ENCODE peak calls at places on chromosomes 12 and 14, in nine cellular contexts. One of them, this sample, is unnamed. For H3K36me3, the result is how much of the 10 kb centered on the place peaks cover.

GRCh38 chr14:67359319-67359774 is 257 bp downstream of the ATP6V1D start:
- DNase-seq in psoas muscle: peak
- DNase-seq in mesenchymal stem cell: peak
- DNase-seq in HepG2: peak
- DNase-seq in uterus: no peak
- DNase-seq in lung: peak
- DNase-seq in tibial artery: no peak
- DNase-seq in neuronal stem cell: no peak
- DNase-seq in heart right ventricle: peak
- DNase-seq in this sample: no peak

GRCh38 chr12:1630827-1631591 is 2.0 kb downstream of the WNT5B start:
- DNase-seq in psoas muscle: peak
- DNase-seq in mesenchymal stem cell: peak
- DNase-seq in HepG2: peak
- DNase-seq in uterus: no peak
- DNase-seq in lung: no peak
- DNase-seq in tibial artery: no peak
- DNase-seq in neuronal stem cell: no peak
- DNase-seq in heart right ventricle: peak
- DNase-seq in this sample: no peak

GRCh38 chr12:18462437-18462836 is 201.1 kb downstream of the PIK3C2G start:
- DNase-seq in psoas muscle: no peak
- DNase-seq in mesenchymal stem cell: no peak
- DNase-seq in HepG2: no peak
- DNase-seq in uterus: no peak
- DNase-seq in lung: no peak
- DNase-seq in tibial artery: no peak
- DNase-seq in neuronal stem cell: no peak
- DNase-seq in heart right ventricle: no peak
- DNase-seq in this sample: no peak

GRCh38 chr12:116492703-116493324 is 66.4 kb upstream of the MAP1LC3B2 start:
- DNase-seq in psoas muscle: no peak
- DNase-seq in mesenchymal stem cell: peak
- DNase-seq in HepG2: no peak
- DNase-seq in uterus: no peak
- DNase-seq in lung: no peak
- DNase-seq in tibial artery: no peak
- DNase-seq in neuronal stem cell: no peak
- DNase-seq in heart right ventricle: no peak
- DNase-seq in this sample: no peak

GRCh38 chr12:103495158-103495782 is 498 bp downstream of the C12orf42 start:
- DNase-seq in psoas muscle: peak
- DNase-seq in mesenchymal stem cell: no peak
- DNase-seq in HepG2: no peak
- DNase-seq in uterus: no peak
- DNase-seq in lung: no peak
- DNase-seq in tibial artery: no peak
- DNase-seq in neuronal stem cell: peak
- DNase-seq in heart right ventricle: no peak
- DNase-seq in this sample: no peak

GRCh38 chr12:72057330-72057911 is 118.8 kb downstream of the TPH2 start:
- DNase-seq in psoas muscle: no peak
- DNase-seq in mesenchymal stem cell: no peak
- DNase-seq in HepG2: no peak
- DNase-seq in uterus: no peak
- DNase-seq in lung: no peak
- DNase-seq in tibial artery: no peak
- DNase-seq in neuronal stem cell: no peak
- DNase-seq in heart right ventricle: no peak
- DNase-seq in this sample: no peak

GRCh38 chr14:89640141-89640540 is 223.1 kb upstream of the FOXN3 start:
- DNase-seq in psoas muscle: no peak
- DNase-seq in mesenchymal stem cell: no peak
- DNase-seq in HepG2: no peak
- DNase-seq in uterus: no peak
- DNase-seq in lung: no peak
- DNase-seq in tibial artery: no peak
- DNase-seq in neuronal stem cell: no peak
- DNase-seq in heart right ventricle: no peak
- DNase-seq in this sample: no peak

GRCh38 chr12:45273717-45274271 is 57.9 kb downstream of the ANO6 start:
- DNase-seq in psoas muscle: no peak
- DNase-seq in mesenchymal stem cell: peak
- DNase-seq in HepG2: peak
- DNase-seq in uterus: no peak
- DNase-seq in lung: peak
- DNase-seq in tibial artery: peak
- DNase-seq in neuronal stem cell: no peak
- DNase-seq in heart right ventricle: no peak
- DNase-seq in this sample: peak

GRCh38 chr12:119705182-119705581 is 37.2 kb downstream of the PRKAB1 start:
- DNase-seq in psoas muscle: no peak
- DNase-seq in mesenchymal stem cell: no peak
- DNase-seq in HepG2: no peak
- DNase-seq in uterus: no peak
- DNase-seq in lung: no peak
- DNase-seq in tibial artery: no peak
- DNase-seq in neuronal stem cell: no peak
- DNase-seq in heart right ventricle: no peak
- DNase-seq in this sample: no peak

GRCh38 chr14:22781606-22782000 is 15.1 kb downstream of the OXA1L start:
- DNase-seq in psoas muscle: no peak
- DNase-seq in mesenchymal stem cell: peak
- DNase-seq in HepG2: no peak
- DNase-seq in uterus: no peak
- DNase-seq in lung: no peak
- DNase-seq in tibial artery: no peak
- DNase-seq in neuronal stem cell: no peak
- DNase-seq in heart right ventricle: no peak
- DNase-seq in this sample: no peak

GRCh38 chr14:76812093-76812421 is 625 bp downstream of the ANGEL1 start:
- DNase-seq in psoas muscle: no peak
- DNase-seq in mesenchymal stem cell: no peak
- DNase-seq in HepG2: no peak
- DNase-seq in uterus: no peak
- DNase-seq in lung: no peak
- DNase-seq in tibial artery: no peak
- DNase-seq in neuronal stem cell: no peak
- DNase-seq in heart right ventricle: no peak
- DNase-seq in this sample: peak

GRCh38 chr14:68393178-68393763 is 399.6 kb downstream of the ZFP36L1 start:
- DNase-seq in psoas muscle: no peak
- DNase-seq in mesenchymal stem cell: no peak
- DNase-seq in HepG2: no peak
- DNase-seq in uterus: no peak
- DNase-seq in lung: no peak
- DNase-seq in tibial artery: no peak
- DNase-seq in neuronal stem cell: peak
- DNase-seq in heart right ventricle: no peak
- DNase-seq in this sample: no peak
- H3K27ac ChIP-seq in psoas muscle: peak
- H3K27ac ChIP-seq in mesenchymal stem cell: no peak
- H3K27ac ChIP-seq in HepG2: no peak
- H3K27ac ChIP-seq in uterus: peak
- H3K27ac ChIP-seq in lung: no peak
- H3K27ac ChIP-seq in tibial artery: peak
- H3K27ac ChIP-seq in neuronal stem cell: peak
- H3K27ac ChIP-seq in heart right ventricle: peak
- H3K27ac ChIP-seq in this sample: no peak

GRCh38 chr12:65454115-65454823 is 175.8 kb downstream of the MSRB3 start:
- DNase-seq in psoas muscle: no peak
- DNase-seq in mesenchymal stem cell: no peak
- DNase-seq in HepG2: no peak
- DNase-seq in uterus: no peak
- DNase-seq in lung: no peak
- DNase-seq in tibial artery: no peak
- DNase-seq in neuronal stem cell: no peak
- DNase-seq in heart right ventricle: no peak
- DNase-seq in this sample: no peak
- H3K36me3 ChIP-seq in psoas muscle: half or more
- H3K36me3 ChIP-seq in mesenchymal stem cell: under half
- H3K36me3 ChIP-seq in HepG2: under half
- H3K36me3 ChIP-seq in uterus: under half
- H3K36me3 ChIP-seq in lung: under half
- H3K36me3 ChIP-seq in tibial artery: under half
- H3K36me3 ChIP-seq in neuronal stem cell: under half
- H3K36me3 ChIP-seq in heart right ventricle: half or more
- H3K36me3 ChIP-seq in this sample: under half

GRCh38 chr12:22276846-22277245 is 57.7 kb downstream of the ST8SIA1 start:
- DNase-seq in psoas muscle: no peak
- DNase-seq in mesenchymal stem cell: no peak
- DNase-seq in HepG2: no peak
- DNase-seq in uterus: no peak
- DNase-seq in lung: no peak
- DNase-seq in tibial artery: no peak
- DNase-seq in neuronal stem cell: no peak
- DNase-seq in heart right ventricle: no peak
- DNase-seq in this sample: no peak
- H3K27ac ChIP-seq in psoas muscle: no peak
- H3K27ac ChIP-seq in mesenchymal stem cell: no peak
- H3K27ac ChIP-seq in HepG2: no peak
- H3K27ac ChIP-seq in uterus: peak
- H3K27ac ChIP-seq in lung: no peak
- H3K27ac ChIP-seq in tibial artery: peak
- H3K27ac ChIP-seq in neuronal stem cell: no peak
- H3K27ac ChIP-seq in heart right ventricle: no peak
- H3K27ac ChIP-seq in this sample: no peak

GRCh38 chr14:34858765-34859164 is 16.4 kb downstream of the BAZ1A start:
- DNase-seq in psoas muscle: no peak
- DNase-seq in mesenchymal stem cell: no peak
- DNase-seq in HepG2: no peak
- DNase-seq in uterus: no peak
- DNase-seq in lung: no peak
- DNase-seq in tibial artery: no peak
- DNase-seq in neuronal stem cell: no peak
- DNase-seq in heart right ventricle: no peak
- DNase-seq in this sample: no peak
- H3K36me3 ChIP-seq in psoas muscle: half or more
- H3K36me3 ChIP-seq in mesenchymal stem cell: under half
- H3K36me3 ChIP-seq in HepG2: under half
- H3K36me3 ChIP-seq in uterus: under half
- H3K36me3 ChIP-seq in lung: under half
- H3K36me3 ChIP-seq in tibial artery: under half
- H3K36me3 ChIP-seq in neuronal stem cell: under half
- H3K36me3 ChIP-seq in heart right ventricle: under half
- H3K36me3 ChIP-seq in this sample: under half

GRCh38 chr14:102212845-102213244 is 73.1 kb downstream of the WDR20 start:
- DNase-seq in psoas muscle: no peak
- DNase-seq in mesenchymal stem cell: no peak
- DNase-seq in HepG2: no peak
- DNase-seq in uterus: no peak
- DNase-seq in lung: no peak
- DNase-seq in tibial artery: no peak
- DNase-seq in neuronal stem cell: no peak
- DNase-seq in heart right ventricle: no peak
- DNase-seq in this sample: no peak
- H3K27ac ChIP-seq in psoas muscle: no peak
- H3K27ac ChIP-seq in mesenchymal stem cell: no peak
- H3K27ac ChIP-seq in HepG2: no peak
- H3K27ac ChIP-seq in uterus: no peak
- H3K27ac ChIP-seq in lung: no peak
- H3K27ac ChIP-seq in tibial artery: no peak
- H3K27ac ChIP-seq in neuronal stem cell: no peak
- H3K27ac ChIP-seq in heart right ventricle: no peak
- H3K27ac ChIP-seq in this sample: no peak

DNA sequence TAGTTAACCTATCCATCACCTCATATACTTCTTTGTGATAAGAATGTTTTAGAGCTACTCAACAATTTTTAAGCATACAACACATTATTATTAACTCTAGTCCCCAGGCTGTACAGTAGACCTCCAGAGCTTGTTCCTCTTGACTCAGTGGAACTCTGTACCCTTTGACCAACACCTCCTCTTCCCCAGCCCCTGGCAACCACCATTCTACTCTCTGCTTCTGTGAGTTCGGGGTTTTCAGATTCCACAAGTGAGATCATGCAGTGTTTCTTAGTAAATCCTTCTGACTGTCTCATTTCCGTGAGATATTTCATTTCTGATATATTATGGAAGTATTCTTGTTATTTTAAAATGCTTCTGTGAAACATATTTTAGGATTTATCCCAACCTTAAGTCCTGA is 200.7 kb downstream of the PCNX1 start:
- DNase-seq in psoas muscle: no peak
- DNase-seq in mesenchymal stem cell: no peak
- DNase-seq in HepG2: no peak
- DNase-seq in uterus: no peak
- DNase-seq in lung: no peak
- DNase-seq in tibial artery: no peak
- DNase-seq in neuronal stem cell: no peak
- DNase-seq in heart right ventricle: no peak
- DNase-seq in this sample: no peak
- H3K36me3 ChIP-seq in psoas muscle: half or more
- H3K36me3 ChIP-seq in mesenchymal stem cell: under half
- H3K36me3 ChIP-seq in HepG2: under half
- H3K36me3 ChIP-seq in uterus: under half
- H3K36me3 ChIP-seq in lung: under half
- H3K36me3 ChIP-seq in tibial artery: half or more
- H3K36me3 ChIP-seq in neuronal stem cell: under half
- H3K36me3 ChIP-seq in heart right ventricle: half or more
- H3K36me3 ChIP-seq in this sample: under half